ENCODE peak calls at places on chromosome 12, in four cellular contexts. P is aorta, D is tibial artery, E is IMR-90. M is an unnamed sample.

GRCh38 chr12:79426121-79426520 is 264.6 kb downstream of the PAWR start:
- DNase-seq in P (no peak), D (no peak), E (no peak), M (no peak)

GRCh38 chr12:3797649-3798048 is 44.7 kb upstream of the CRACR2A start:
- DNase-seq in P (no peak), D (no peak), E (no peak), M (no peak)

GRCh38 chr12:13436696-13437391 is 240.3 kb downstream of the EMP1 start:
- DNase-seq in P (no peak), D (no peak), E (peak; percentile 1), M (peak; percentile 45)

GRCh38 chr12:11794751-11795150 is 145.3 kb downstream of the ETV6 start:
- DNase-seq in P (no peak), D (no peak), E (no peak), M (no peak)

GRCh38 chr12:95533985-95534384 is 17.3 kb downstream of the USP44 start:
- DNase-seq in P (no peak), D (no peak), E (no peak), M (no peak)

GRCh38 chr12:52082988-52083637 is 3.6 kb downstream of the SMIM41 start:
- DNase-seq in P (peak; percentile 88), D (no peak), E (peak; percentile 71), M (peak; percentile 20)

GRCh38 chr12:48459259-48459658 is 13.1 kb upstream of the ANP32D start:
- DNase-seq in P (no peak), D (no peak), E (no peak), M (no peak)

GRCh38 chr12:4064008-4064407 is 190.8 kb upstream of the PARP11 start:
- DNase-seq in P (no peak), D (no peak), E (no peak), M (no peak)

DNA sequence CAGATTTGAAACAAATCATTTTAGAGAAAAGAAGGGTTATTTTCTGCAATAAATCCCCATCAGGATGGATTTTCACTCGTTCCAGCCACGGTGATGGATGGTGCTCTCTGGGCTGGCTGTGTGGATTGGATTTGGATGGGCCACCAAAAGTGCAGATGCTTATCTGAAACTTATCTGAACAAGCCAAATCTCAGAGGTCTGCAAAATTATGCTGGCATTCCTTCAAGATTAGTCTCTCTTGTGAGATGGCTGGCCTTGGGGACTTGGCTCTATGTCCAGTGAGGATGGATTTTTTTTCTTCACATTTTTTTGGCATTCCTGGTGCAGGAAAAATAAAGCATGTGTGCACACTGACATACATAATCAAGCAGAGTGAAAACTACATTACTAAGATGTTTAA is 341.9 kb downstream of the GXYLT1 start:
- DNase-seq in P (no peak), D (no peak), E (no peak), M (no peak)
- H3K27ac ChIP-seq in P (no peak overlapping the region), D (no peak overlapping the region), E (no peak overlapping the region), M (no peak overlapping the region)

DNA sequence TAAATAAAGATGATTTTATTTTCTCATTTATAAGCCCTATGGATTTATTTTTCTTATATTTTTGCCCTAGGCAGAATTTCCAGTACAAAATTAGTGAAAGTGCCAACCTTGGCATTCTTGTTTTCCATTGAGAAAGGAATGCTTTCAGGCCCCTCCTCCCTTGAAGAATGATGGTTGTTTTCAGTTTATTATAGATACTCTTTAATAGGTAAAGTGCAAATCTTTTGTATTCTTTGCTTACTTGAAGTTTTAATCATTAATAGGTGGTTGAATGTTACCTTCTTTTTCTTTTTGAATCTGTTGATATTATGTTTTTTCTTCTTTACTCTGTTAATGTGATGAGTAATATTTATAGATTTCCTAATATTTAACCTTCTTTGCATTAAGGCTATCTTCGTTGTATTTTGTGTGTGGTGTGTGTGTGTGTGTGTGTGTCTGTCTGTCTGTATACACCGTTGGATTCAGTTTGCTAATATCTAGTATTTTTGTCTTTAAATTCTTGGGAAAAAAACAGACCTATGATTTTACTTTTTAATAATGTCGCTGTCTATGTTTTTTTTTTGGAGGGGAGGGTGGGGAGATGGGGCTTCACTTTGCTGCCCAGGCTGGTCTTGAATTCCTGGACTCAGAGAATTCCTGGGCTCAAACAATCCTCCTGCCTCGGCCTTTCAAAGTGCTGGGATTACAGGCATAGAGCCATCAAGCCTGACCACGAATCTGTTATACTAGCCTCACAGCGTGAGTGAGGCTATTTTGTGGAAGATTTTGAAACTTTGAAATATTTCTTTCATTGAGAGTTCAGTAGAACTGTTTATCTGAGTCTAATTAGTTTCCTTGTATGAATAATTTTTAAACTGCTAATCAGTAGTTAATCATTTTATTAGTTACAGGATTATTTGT is 13.5 kb downstream of the SRGAP1 start:
- DNase-seq in P (no peak), D (no peak), E (peak; percentile 52), M (no peak)
- H3K4me3 ChIP-seq in P (no peak overlapping the region), D (no peak overlapping the region), E (no peak overlapping the region), M (no peak overlapping the region)

DNA sequence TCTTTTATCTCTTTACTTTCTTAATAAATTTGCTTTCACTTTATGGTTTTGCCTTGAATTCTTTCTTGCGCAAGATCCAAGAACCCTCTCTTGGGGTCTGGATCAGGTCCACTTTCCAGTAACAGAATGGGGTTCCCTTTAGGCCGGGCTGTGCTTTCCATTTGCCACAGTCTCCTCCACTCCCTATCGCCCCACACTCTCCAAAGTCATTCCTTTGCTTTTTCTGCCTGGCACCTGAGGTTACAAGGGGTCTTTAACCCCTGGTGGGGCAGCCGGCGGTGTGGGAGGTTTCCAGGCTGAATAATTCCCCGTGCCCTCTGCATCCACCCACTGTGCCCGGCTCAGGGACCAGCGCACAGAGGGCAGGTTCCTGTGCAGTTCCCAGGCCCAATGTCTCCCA is 42.9 kb upstream of the LHX5 start:
- DNase-seq in P (no peak), D (no peak), E (no peak), M (no peak)
- H3K27ac ChIP-seq in P (no peak overlapping the region), D (no peak overlapping the region), E (no peak overlapping the region), M (no peak overlapping the region)

DNA sequence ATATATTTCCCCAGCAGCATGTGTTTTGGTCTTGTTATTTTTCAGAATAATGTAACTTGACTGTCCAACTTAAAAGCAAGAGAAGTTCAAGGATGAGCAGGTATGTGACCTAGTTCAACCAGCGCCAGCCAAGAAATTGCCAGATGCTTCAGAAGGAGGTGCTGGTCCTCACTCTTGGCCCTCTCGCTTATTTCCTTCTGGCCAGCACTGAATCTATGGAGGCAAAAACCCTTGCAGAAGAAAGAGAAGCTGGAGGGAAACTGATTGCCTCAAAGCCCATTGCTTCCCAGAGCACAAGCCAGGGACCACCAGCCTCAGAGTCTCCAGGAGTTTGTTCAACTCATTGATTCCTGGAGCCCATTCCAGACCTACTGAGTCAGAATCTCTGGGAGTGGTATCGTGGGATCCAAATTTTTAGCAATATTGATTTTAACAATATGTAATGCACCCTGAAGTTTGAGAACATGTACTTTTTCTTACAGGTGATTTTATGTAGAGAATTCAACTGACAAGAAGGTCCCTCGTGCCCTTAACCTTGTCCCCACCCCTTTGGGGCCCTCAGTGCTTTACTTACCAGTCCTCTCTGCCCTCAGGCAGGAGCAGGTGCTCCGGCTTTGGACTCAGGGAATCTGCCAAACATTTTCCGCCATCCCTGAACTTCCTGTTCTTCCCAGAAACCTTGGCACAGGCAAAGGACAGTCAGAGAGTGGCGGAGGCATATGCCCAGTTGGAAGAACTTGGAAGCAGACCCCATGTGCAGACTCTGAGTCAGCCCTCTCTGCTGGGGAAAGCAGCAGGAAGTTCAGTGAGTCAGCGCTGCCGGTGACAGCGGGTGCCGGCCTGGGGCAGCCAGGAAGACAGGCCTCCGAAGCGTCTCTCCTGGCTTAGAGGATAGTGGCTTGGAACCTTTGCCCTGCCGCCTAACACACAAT is 10.3 kb downstream of the BEST3 start:
- DNase-seq in P (peak; percentile 91), D (peak; percentile 76), E (peak; percentile 94), M (peak; percentile 96)
- H3K4me3 ChIP-seq in P (no peak overlapping the region), D (no peak overlapping the region), E (no peak overlapping the region), M (no peak overlapping the region)

GRCh38 chr12:99281277-99281676 is 366.3 kb upstream of the GARIN6 start:
- DNase-seq in P (no peak), D (no peak), E (no peak), M (no peak)

GRCh38 chr12:99282086-99282485 is 365.5 kb upstream of the GARIN6 start:
- DNase-seq in P (no peak), D (no peak), E (no peak), M (no peak)

GRCh38 chr12:99284161-99284560 is 363.4 kb upstream of the GARIN6 start:
- DNase-seq in P (no peak), D (no peak), E (no peak), M (no peak)

GRCh38 chr12:99278899-99279298 is 368.7 kb upstream of the GARIN6 start:
- DNase-seq in P (no peak), D (no peak), E (no peak), M (no peak)

DNA sequence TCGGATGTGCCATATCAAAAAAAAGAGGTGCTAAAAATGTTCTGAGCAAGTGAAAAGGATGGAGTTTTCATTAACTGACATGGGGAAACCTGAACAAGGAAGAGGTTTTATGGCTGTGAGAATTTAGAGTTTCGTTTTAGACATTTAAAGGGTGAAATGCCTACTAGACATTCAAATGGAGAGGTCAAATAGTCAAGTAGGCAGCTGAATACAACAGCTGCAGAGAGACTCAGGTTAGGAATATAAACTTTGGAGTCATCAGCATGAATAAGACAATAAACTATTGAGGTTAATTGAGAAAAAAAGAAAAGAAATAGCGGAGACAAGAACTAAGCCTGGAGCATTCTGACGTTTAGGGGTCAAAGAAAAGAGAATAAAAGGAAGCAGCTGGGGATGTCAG is 364.9 kb upstream of the GARIN6 start:
- DNase-seq in P (no peak), D (no peak), E (no peak), M (no peak)
- H3K27ac ChIP-seq in P (no peak overlapping the region), D (no peak overlapping the region), E (no peak overlapping the region), M (no peak overlapping the region)